ENCODE peak calls at places on chromosomes 4 and X, in four cellular contexts. One of them, this sample, is unnamed.
A peak's percentile ranks its signal among the peaks of the same experiment; 100 is the strongest.

GRCh38 chr4:25993564-25994185 is 79.7 kb downstream of the SMIM20 start:
- DNase-seq in mammary epithelial cell: no peak
- DNase-seq in left ventricle myocardium inferior: peak; percentile 29
- DNase-seq in cardiac fibroblast: peak; percentile 36
- DNase-seq in this sample: no peak

GRCh38 chr4:146520894-146521542 is 722 bp downstream of the SLC10A7 start:
- DNase-seq in cardiac fibroblast: peak; percentile 63
- DNase-seq in mammary epithelial cell: peak; percentile 68
- DNase-seq in left ventricle myocardium inferior: no peak
- DNase-seq in this sample: peak; percentile 77

GRCh38 chr4:154743683-154744340 is at the start of gene LRAT:
- DNase-seq in left ventricle myocardium inferior: peak; percentile 21
- DNase-seq in cardiac fibroblast: no peak
- DNase-seq in mammary epithelial cell: peak; percentile 89
- DNase-seq in this sample: peak; percentile 77

GRCh38 chr4:100189820-100190642 is at the start of gene DDIT4L:
- DNase-seq in left ventricle myocardium inferior: peak; percentile 23
- DNase-seq in cardiac fibroblast: peak; percentile 33
- DNase-seq in mammary epithelial cell: peak; percentile 6
- DNase-seq in this sample: peak; percentile 30

GRCh38 chrX:40140706-40141499 is 43.1 kb upstream of the BCOR start:
- DNase-seq in left ventricle myocardium inferior: no peak
- DNase-seq in mammary epithelial cell: no peak
- DNase-seq in cardiac fibroblast: peak; percentile 44
- DNase-seq in this sample: no peak

GRCh38 chr4:96102541-96103018 is 262.7 kb downstream of the PDHA2 start:
- DNase-seq in cardiac fibroblast: peak; percentile 81
- DNase-seq in left ventricle myocardium inferior: no peak
- DNase-seq in mammary epithelial cell: peak; percentile 69
- DNase-seq in this sample: peak; percentile 73

GRCh38 chr4:26022346-26022891 is 108.4 kb downstream of the SMIM20 start:
- DNase-seq in left ventricle myocardium inferior: no peak
- DNase-seq in mammary epithelial cell: peak; percentile 36
- DNase-seq in cardiac fibroblast: peak; percentile 88
- DNase-seq in this sample: peak; percentile 77

GRCh38 chr4:183444953-183445543 is 612 bp downstream of the CDKN2AIP start:
- DNase-seq in cardiac fibroblast: peak; percentile 30
- DNase-seq in mammary epithelial cell: no peak
- DNase-seq in left ventricle myocardium inferior: peak; percentile 45
- DNase-seq in this sample: peak; percentile 35

GRCh38 chr4:159105761-159106243 is 2.9 kb downstream of the RAPGEF2 start:
- DNase-seq in left ventricle myocardium inferior: no peak
- DNase-seq in mammary epithelial cell: peak; percentile 62
- DNase-seq in cardiac fibroblast: peak; percentile 79
- DNase-seq in this sample: peak; percentile 64

GRCh38 chr4:128060130-128060619 is 937 bp upstream of the LARP1B start:
- DNase-seq in left ventricle myocardium inferior: no peak
- DNase-seq in mammary epithelial cell: no peak
- DNase-seq in cardiac fibroblast: no peak
- DNase-seq in this sample: peak; percentile 6

GRCh38 chr4:47471591-47471990 is 8.1 kb upstream of the COMMD8 start:
- DNase-seq in cardiac fibroblast: no peak
- DNase-seq in left ventricle myocardium inferior: no peak
- DNase-seq in mammary epithelial cell: no peak
- DNase-seq in this sample: no peak

GRCh38 chrX:37348237-37349130 is 680 bp upstream of the PRRG1 start:
- DNase-seq in mammary epithelial cell: no peak
- DNase-seq in cardiac fibroblast: peak; percentile 18
- DNase-seq in left ventricle myocardium inferior: no peak
- DNase-seq in this sample: no peak

GRCh38 chr4:26191353-26191752 is 129.5 kb upstream of the RBPJ start:
- DNase-seq in left ventricle myocardium inferior: no peak
- DNase-seq in cardiac fibroblast: no peak
- DNase-seq in mammary epithelial cell: no peak
- DNase-seq in this sample: no peak

GRCh38 chrX:132023896-132024386 is 839 bp downstream of the STK26 start:
- DNase-seq in cardiac fibroblast: peak; percentile 17
- DNase-seq in left ventricle myocardium inferior: peak; percentile 10
- DNase-seq in mammary epithelial cell: peak; percentile 37
- DNase-seq in this sample: peak; percentile 10

GRCh38 chrX:109393859-109394258 is 88.0 kb downstream of the GUCY2F start:
- DNase-seq in cardiac fibroblast: peak; percentile 9
- DNase-seq in left ventricle myocardium inferior: no peak
- DNase-seq in mammary epithelial cell: peak; percentile 12
- DNase-seq in this sample: peak; percentile 9

GRCh38 chr4:101337688-101338087 is 9.6 kb downstream of the PPP3CA start:
- DNase-seq in left ventricle myocardium inferior: no peak
- DNase-seq in mammary epithelial cell: peak; percentile 60
- DNase-seq in cardiac fibroblast: peak; percentile 74
- DNase-seq in this sample: peak; percentile 66

GRCh38 chr4:123452585-123452984 is 56.0 kb downstream of the SPRY1 start:
- DNase-seq in cardiac fibroblast: peak; percentile 87
- DNase-seq in mammary epithelial cell: peak; percentile 91
- DNase-seq in left ventricle myocardium inferior: no peak
- DNase-seq in this sample: peak; percentile 96

GRCh38 chr4:74327751-74328150 is 19.5 kb downstream of the EPGN start:
- DNase-seq in cardiac fibroblast: peak; percentile 66
- DNase-seq in mammary epithelial cell: peak; percentile 67
- DNase-seq in left ventricle myocardium inferior: no peak
- DNase-seq in this sample: peak; percentile 59

GRCh38 chr4:98481167-98481566 is 177.2 kb downstream of the TSPAN5 start:
- DNase-seq in mammary epithelial cell: no peak
- DNase-seq in cardiac fibroblast: no peak
- DNase-seq in left ventricle myocardium inferior: no peak
- DNase-seq in this sample: no peak

GRCh38 chr4:85175190-85175589 is 208.7 kb upstream of the WDFY3 start:
- DNase-seq in left ventricle myocardium inferior: no peak
- DNase-seq in cardiac fibroblast: no peak
- DNase-seq in mammary epithelial cell: no peak
- DNase-seq in this sample: no peak

GRCh38 chr4:3423952-3424351 is 17.8 kb upstream of the HGFAC start:
- DNase-seq in mammary epithelial cell: no peak
- DNase-seq in left ventricle myocardium inferior: no peak
- DNase-seq in cardiac fibroblast: no peak
- DNase-seq in this sample: no peak

GRCh38 chr4:146159384-146160058 is 16.0 kb upstream of the LSM6 start:
- DNase-seq in mammary epithelial cell: no peak
- DNase-seq in left ventricle myocardium inferior: no peak
- DNase-seq in cardiac fibroblast: no peak
- DNase-seq in this sample: no peak

GRCh38 chrX:95076449-95076848 is 1402.4 kb downstream of the FAM133A start:
- DNase-seq in mammary epithelial cell: peak; percentile 27
- DNase-seq in left ventricle myocardium inferior: no peak
- DNase-seq in cardiac fibroblast: peak; percentile 73
- DNase-seq in this sample: peak; percentile 33

GRCh38 chr4:1192091-1192492 is 19.7 kb upstream of the SPON2 start:
- DNase-seq in mammary epithelial cell: peak; percentile 86
- DNase-seq in cardiac fibroblast: peak; percentile 95
- DNase-seq in left ventricle myocardium inferior: peak; percentile 85
- DNase-seq in this sample: peak; percentile 90

GRCh38 chrX:16491461-16491860 is 158.5 kb upstream of the S100G start:
- DNase-seq in cardiac fibroblast: no peak
- DNase-seq in left ventricle myocardium inferior: no peak
- DNase-seq in mammary epithelial cell: no peak
- DNase-seq in this sample: no peak

GRCh38 chrX:87110142-87110541 is 407.5 kb upstream of the KLHL4 start:
- DNase-seq in cardiac fibroblast: no peak
- DNase-seq in mammary epithelial cell: no peak
- DNase-seq in left ventricle myocardium inferior: no peak
- DNase-seq in this sample: no peak

GRCh38 chrX:141989802-141990201 is 86.1 kb downstream of the MAGEC1 start:
- DNase-seq in cardiac fibroblast: peak; percentile 32
- DNase-seq in mammary epithelial cell: no peak
- DNase-seq in left ventricle myocardium inferior: no peak
- DNase-seq in this sample: no peak

GRCh38 chr4:147732516-147733193 is 767 bp downstream of the ARHGAP10 start:
- DNase-seq in left ventricle myocardium inferior: peak; percentile 44
- DNase-seq in mammary epithelial cell: peak; percentile 51
- DNase-seq in cardiac fibroblast: peak; percentile 42
- DNase-seq in this sample: peak; percentile 34

GRCh38 chr4:173522874-173523395 is 7.1 kb downstream of the HAND2 start:
- DNase-seq in cardiac fibroblast: no peak
- DNase-seq in left ventricle myocardium inferior: peak; percentile 39
- DNase-seq in mammary epithelial cell: no peak
- DNase-seq in this sample: no peak

GRCh38 chrX:44908198-44908597 is 35.2 kb downstream of the KDM6A start:
- DNase-seq in left ventricle myocardium inferior: no peak
- DNase-seq in mammary epithelial cell: no peak
- DNase-seq in cardiac fibroblast: peak; percentile 25
- DNase-seq in this sample: peak; percentile 8

GRCh38 chr4:2159931-2160330 is 82.0 kb downstream of the HAUS3 start:
- DNase-seq in cardiac fibroblast: no peak
- DNase-seq in left ventricle myocardium inferior: no peak
- DNase-seq in mammary epithelial cell: no peak
- DNase-seq in this sample: peak; percentile 55

GRCh38 chr4:113604955-113605354 is 156.6 kb downstream of the CAMK2D start:
- DNase-seq in left ventricle myocardium inferior: no peak
- DNase-seq in mammary epithelial cell: no peak
- DNase-seq in cardiac fibroblast: peak; percentile 50
- DNase-seq in this sample: peak; percentile 32

DNA sequence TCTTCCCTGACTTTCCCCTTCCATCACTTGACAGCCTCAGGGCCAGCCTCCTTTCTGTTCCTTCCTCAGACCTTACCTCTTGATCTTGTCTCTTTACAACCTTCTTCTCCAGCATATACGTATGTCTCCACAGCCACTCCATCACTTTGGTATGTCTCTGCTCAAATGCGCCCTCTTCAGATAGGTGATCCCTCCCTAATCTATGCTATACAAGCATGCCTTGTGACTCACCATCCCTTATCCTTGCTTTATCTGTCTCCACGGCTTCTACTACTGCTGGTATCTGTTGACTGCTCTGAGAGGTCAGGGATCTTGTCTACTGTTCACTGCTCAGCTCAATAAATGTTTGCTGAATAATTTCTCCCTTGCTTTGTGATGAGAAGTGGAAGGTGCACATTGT is 9.0 kb downstream of the ARAP2 start:
- DNase-seq in cardiac fibroblast: no peak
- DNase-seq in left ventricle myocardium inferior: no peak
- DNase-seq in mammary epithelial cell: peak; percentile 81
- DNase-seq in this sample: peak; percentile 89
- TF ChIP-seq CTCF in cardiac fibroblast: no peak
- TF ChIP-seq CTCF in left ventricle myocardium inferior: no peak
- TF ChIP-seq CTCF in mammary epithelial cell: peak; percentile 11
- TF ChIP-seq CTCF in this sample: peak; percentile 18

GRCh38 chr4:108165601-108166000 is 3.1 kb downstream of the LEF1 start:
- DNase-seq in cardiac fibroblast: no peak
- DNase-seq in left ventricle myocardium inferior: no peak
- DNase-seq in mammary epithelial cell: no peak
- DNase-seq in this sample: no peak
- H3K4me3 ChIP-seq in cardiac fibroblast: no peak overlapping the region
- H3K4me3 ChIP-seq in left ventricle myocardium inferior: no peak overlapping the region
- H3K4me3 ChIP-seq in mammary epithelial cell: no peak overlapping the region
- H3K4me3 ChIP-seq in this sample: no peak overlapping the region

GRCh38 chr4:181443003-181443402 is 800.2 kb upstream of the TENM3 start:
- DNase-seq in mammary epithelial cell: no peak
- DNase-seq in cardiac fibroblast: no peak
- DNase-seq in left ventricle myocardium inferior: no peak
- DNase-seq in this sample: no peak
- TF ChIP-seq CTCF in mammary epithelial cell: no peak
- TF ChIP-seq CTCF in cardiac fibroblast: no peak
- TF ChIP-seq CTCF in left ventricle myocardium inferior: no peak
- TF ChIP-seq CTCF in this sample: no peak

GRCh38 chr4:122142687-122143086 is 9.4 kb upstream of the BLTP1 start:
- DNase-seq in mammary epithelial cell: no peak
- DNase-seq in cardiac fibroblast: no peak
- DNase-seq in left ventricle myocardium inferior: no peak
- DNase-seq in this sample: no peak
- H3K4me3 ChIP-seq in mammary epithelial cell: no peak overlapping the region
- H3K4me3 ChIP-seq in cardiac fibroblast: no peak overlapping the region
- H3K4me3 ChIP-seq in left ventricle myocardium inferior: no peak overlapping the region
- H3K4me3 ChIP-seq in this sample: no peak overlapping the region

DNA sequence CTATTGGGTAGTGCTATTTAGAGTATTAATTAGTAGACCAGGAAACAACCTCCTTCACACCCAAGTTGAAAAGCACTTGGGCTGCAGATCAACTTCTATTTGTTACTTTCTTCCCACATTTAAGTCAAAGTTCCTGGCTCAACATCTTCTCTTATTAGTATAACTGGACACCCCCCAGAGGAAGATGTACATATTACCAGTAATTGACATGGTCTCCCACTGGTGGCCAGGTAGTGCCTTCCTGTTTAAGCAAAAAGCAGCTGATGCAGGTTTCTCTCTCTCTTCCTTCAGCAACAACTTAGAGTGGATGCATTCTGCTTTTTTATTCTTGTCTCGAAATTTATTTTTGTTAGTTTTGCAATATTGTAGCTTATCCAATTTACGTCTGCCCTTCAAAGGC is 438.1 kb downstream of the GBA3 start:
- DNase-seq in mammary epithelial cell: no peak
- DNase-seq in cardiac fibroblast: no peak
- DNase-seq in left ventricle myocardium inferior: no peak
- DNase-seq in this sample: no peak
- TF ChIP-seq CTCF in mammary epithelial cell: no peak
- TF ChIP-seq CTCF in cardiac fibroblast: no peak
- TF ChIP-seq CTCF in left ventricle myocardium inferior: no peak
- TF ChIP-seq CTCF in this sample: no peak

GRCh38 chr4:86955888-86956451 is 21.2 kb downstream of the AFF1 start:
- DNase-seq in left ventricle myocardium inferior: no peak
- DNase-seq in mammary epithelial cell: no peak
- DNase-seq in cardiac fibroblast: no peak
- DNase-seq in this sample: peak; percentile 50
- H3K4me3 ChIP-seq in left ventricle myocardium inferior: no peak overlapping the region
- H3K4me3 ChIP-seq in mammary epithelial cell: no peak overlapping the region
- H3K4me3 ChIP-seq in cardiac fibroblast: no peak overlapping the region
- H3K4me3 ChIP-seq in this sample: no peak overlapping the region

GRCh38 chrX:143664302-143664701 is 28.4 kb upstream of the SLITRK4 start:
- DNase-seq in left ventricle myocardium inferior: no peak
- DNase-seq in mammary epithelial cell: no peak
- DNase-seq in cardiac fibroblast: peak; percentile 20
- DNase-seq in this sample: peak; percentile 5
- TF ChIP-seq CTCF in left ventricle myocardium inferior: peak; percentile 50
- TF ChIP-seq CTCF in mammary epithelial cell: peak; percentile 68
- TF ChIP-seq CTCF in cardiac fibroblast: peak; percentile 36
- TF ChIP-seq CTCF in this sample: peak; percentile 46